ENCODE peak calls at places on chromosomes 5 and 9, in four cellular contexts. M, Z, Q and V are unnamed samples.

GRCh38 chr9:101708855-101709254 is 29.6 kb downstream of the GRIN3A start:
- DNase-seq in Q (no peak), Z (no peak), M (no peak), V (no peak)

GRCh38 chr5:83472508-83473343 is 1.2 kb downstream of the VCAN start:
- DNase-seq in Z (no peak), Q (peak), M (peak), V (peak)

GRCh38 chr5:150918613-150919012 is 13.8 kb upstream of the ZNF300 start:
- DNase-seq in Q (no peak), M (no peak), Z (no peak), V (peak)

GRCh38 chr9:92035687-92036410 is 79.4 kb downstream of the SPTLC1 start:
- DNase-seq in Q (no peak), Z (no peak), M (no peak), V (no peak)

GRCh38 chr9:18605763-18606162 is 131.8 kb downstream of the ADAMTSL1 start:
- DNase-seq in Q (no peak), Z (no peak), M (no peak), V (no peak)

GRCh38 chr5:136203303-136203922 is 10.5 kb upstream of the SMIM32 start:
- DNase-seq in Z (no peak), M (no peak), Q (no peak), V (no peak)

GRCh38 chr9:80191108-80191507 is 619.3 kb downstream of the TLE4 start:
- DNase-seq in M (no peak), Z (no peak), Q (no peak), V (no peak)

GRCh38 chr9:96574931-96575351 is 44.7 kb downstream of the CDC14B start:
- DNase-seq in Q (peak), Z (peak), M (no peak), V (no peak)

GRCh38 chr9:110040788-110041187 is 167.2 kb downstream of the C9orf152 start:
- DNase-seq in M (no peak), Q (no peak), Z (peak), V (no peak)

GRCh38 chr9:91751922-91752321 is 198.1 kb downstream of the ROR2 start:
- DNase-seq in Z (no peak), M (no peak), Q (no peak), V (no peak)

GRCh38 chr9:105138306-105138801 is 106.1 kb upstream of the SLC44A1 start:
- DNase-seq in Z (peak), Q (no peak), M (peak), V (no peak)

GRCh38 chr9:122201641-122202040 is 27.1 kb downstream of the LHX6 start:
- DNase-seq in Z (no peak), M (no peak), Q (no peak), V (no peak)

GRCh38 chr5:40273936-40274335 is 405.8 kb upstream of the PTGER4 start:
- DNase-seq in Q (no peak), M (no peak), Z (no peak), V (no peak)

GRCh38 chr5:155728857-155729683 is 597.9 kb upstream of the SGCD start:
- DNase-seq in Z (no peak), Q (no peak), M (peak), V (peak)

GRCh38 chr9:87862536-87863268 is 20.0 kb upstream of the SPATA31E1 start:
- DNase-seq in Z (no peak), M (no peak), Q (no peak), V (no peak)

GRCh38 chr9:79812507-79813261 is 240.9 kb downstream of the TLE4 start:
- DNase-seq in Z (no peak), M (no peak), Q (no peak), V (no peak)

GRCh38 chr9:893843-894420 is 52.4 kb downstream of the DMRT1 start:
- DNase-seq in M (peak), Z (peak), Q (peak), V (peak)

GRCh38 chr5:6029811-6030271 is 348.5 kb downstream of the MED10 start:
- DNase-seq in Z (no peak), Q (no peak), M (no peak), V (no peak)

GRCh38 chr9:135615666-135616620 is 23.4 kb downstream of the GLT6D1 start:
- DNase-seq in M (no peak), Z (no peak), Q (no peak), V (peak)

GRCh38 chr5:95686661-95687060 is 3.9 kb upstream of the SPATA9 start:
- DNase-seq in Q (no peak), M (no peak), Z (no peak), V (no peak)
- TF ChIP-seq FOXJ3 in Q (no peak), M (no peak), Z (no peak), V (no peak)

GRCh38 chr5:116543501-116543900 is 31.1 kb downstream of the SEMA6A start:
- DNase-seq in Z (no peak), M (no peak), Q (no peak), V (no peak)
- TF ChIP-seq FOXJ3 in Z (no peak), M (no peak), Q (no peak), V (no peak)

DNA sequence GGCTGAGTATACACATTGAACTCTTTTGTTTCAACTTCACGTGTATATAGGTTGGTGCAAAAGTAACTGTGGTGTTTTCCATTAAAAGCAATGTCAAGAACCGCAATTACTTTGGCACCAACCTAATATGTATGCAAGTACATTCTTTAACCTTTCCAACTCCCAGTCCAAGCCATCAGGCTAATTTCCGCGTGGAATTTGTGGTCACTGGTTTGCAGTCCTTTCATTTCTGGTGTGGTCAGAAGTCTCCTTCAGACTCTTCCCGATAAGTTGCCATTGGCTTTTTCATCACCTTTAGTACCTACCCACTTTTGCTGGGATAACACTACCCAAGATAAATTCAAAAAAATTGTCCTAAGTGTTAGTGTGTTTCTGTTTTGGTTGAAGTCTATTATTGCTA is 84.0 kb downstream of the RGS3 start:
- DNase-seq in Q (no peak), Z (no peak), M (no peak), V (no peak)
- TF ChIP-seq FOXJ3 in Q (no peak), Z (no peak), M (no peak), V (no peak)

GRCh38 chr5:73654171-73654811 is 28.3 kb downstream of the ARHGEF28 start:
- DNase-seq in Z (peak), Q (no peak), M (no peak), V (no peak)

GRCh38 chr5:73652391-73652790 is 26.4 kb downstream of the ARHGEF28 start:
- DNase-seq in M (no peak), Z (no peak), Q (no peak), V (no peak)

GRCh38 chr5:73649926-73650325 is 23.9 kb downstream of the ARHGEF28 start:
- DNase-seq in Z (no peak), M (no peak), Q (no peak), V (no peak)

GRCh38 chr5:73655521-73656160 is 29.6 kb downstream of the ARHGEF28 start:
- DNase-seq in Q (no peak), M (no peak), Z (no peak), V (no peak)

GRCh38 chr5:73654861-73655318 is 28.9 kb downstream of the ARHGEF28 start:
- DNase-seq in Z (peak), Q (no peak), M (no peak), V (no peak)
- TF ChIP-seq FOXJ3 in Z (no peak), Q (no peak), M (no peak), V (no peak)